ENCODE peak calls at places on chromosome 3, in four cellular contexts. V, D, U and O are unnamed samples.

GRCh38 chr3:49924683-49925082 is 4.9 kb downstream of the MON1A start:
- DNase-seq in V (no peak), D (no peak), U (no peak), O (no peak)

GRCh38 chr3:30826381-30827061 is 67.9 kb downstream of the GADL1 start:
- DNase-seq in V (peak; percentile 9), D (no peak), U (no peak), O (no peak)

GRCh38 chr3:153343988-153344782 is 182.2 kb downstream of the RAP2B start:
- DNase-seq in V (no peak), D (no peak), U (no peak), O (no peak)

GRCh38 chr3:187150599-187150998 is 11.3 kb upstream of the RPL39L start:
- DNase-seq in V (no peak), D (peak; percentile 67), U (no peak), O (no peak)

GRCh38 chr3:59498995-59499394 is 449.2 kb upstream of the CFAP20DC start:
- DNase-seq in V (no peak), D (no peak), U (no peak), O (no peak)

GRCh38 chr3:159727506-159727905 is 261.1 kb upstream of the IL12A start:
- DNase-seq in V (no peak), D (no peak), U (no peak), O (no peak)

GRCh38 chr3:24096271-24096670 is 151.2 kb downstream of the NR1D2 start:
- DNase-seq in V (no peak), D (no peak), U (no peak), O (no peak)

GRCh38 chr3:59783468-59783988 is 733.7 kb upstream of the CFAP20DC start:
- DNase-seq in V (no peak), D (no peak), U (no peak), O (no peak)

GRCh38 chr3:154888386-154888785 is 191.7 kb upstream of the MME start:
- DNase-seq in V (no peak), D (no peak), U (no peak), O (no peak)

GRCh38 chr3:64109438-64109837 is 86.1 kb upstream of the PSMD6 start:
- DNase-seq in V (no peak), D (peak; percentile 23), U (no peak), O (no peak)

GRCh38 chr3:162142511-162142910 is 645.9 kb downstream of the OTOL1 start:
- DNase-seq in V (peak; percentile 28), D (no peak), U (no peak), O (no peak)

GRCh38 chr3:33658971-33659848 is 58.8 kb downstream of the CLASP2 start:
- DNase-seq in V (peak; percentile 44), D (peak; percentile 77), U (peak; percentile 63), O (peak; percentile 60)

GRCh38 chr3:60956729-60957128 is 294.5 kb downstream of the FHIT start:
- DNase-seq in V (no peak), D (no peak), U (no peak), O (no peak)

GRCh38 chr3:100697723-100698285 is 11.5 kb upstream of the TFG start:
- DNase-seq in V (no peak), D (no peak), U (no peak), O (no peak)

GRCh38 chr3:39132096-39133092 is 21.0 kb downstream of the CSRNP1 start:
- DNase-seq in V (no peak), D (no peak), U (no peak), O (no peak)

GRCh38 chr3:31793040-31793439 is 188.0 kb downstream of the OSBPL10 start:
- DNase-seq in V (no peak), D (no peak), U (no peak), O (no peak)

GRCh38 chr3:13376091-13376490 is 44.0 kb downstream of the NUP210 start:
- DNase-seq in V (no peak), D (no peak), U (no peak), O (no peak)

GRCh38 chr3:106371605-106372292 is 502.9 kb upstream of the CBLB start:
- DNase-seq in V (no peak), D (no peak), U (no peak), O (peak; percentile 72)

GRCh38 chr3:129994883-129995559 is 20.5 kb downstream of the TRH start:
- DNase-seq in V (no peak), D (no peak), U (no peak), O (no peak)

GRCh38 chr3:4061201-4061600 is 242.0 kb upstream of the SETMAR start:
- DNase-seq in V (no peak), D (no peak), U (no peak), O (no peak)

GRCh38 chr3:158701666-158702065 is 29.2 kb upstream of the LXN start:
- DNase-seq in V (no peak), D (no peak), U (no peak), O (no peak)

GRCh38 chr3:129481783-129482332 is 41.8 kb downstream of the IFT122 start:
- DNase-seq in V (no peak), D (peak; percentile 62), U (peak; percentile 22), O (no peak)

GRCh38 chr3:42264399-42265058 is 1.5 kb downstream of the CCK start:
- DNase-seq in V (no peak), D (no peak), U (peak; percentile 46), O (peak; percentile 14)

GRCh38 chr3:138332472-138333073 is 2.9 kb upstream of the NME9 start:
- DNase-seq in V (no peak), D (no peak), U (peak; percentile 23), O (no peak)

GRCh38 chr3:183123891-183124290 is 24.6 kb upstream of the MCCC1 start:
- DNase-seq in V (no peak), D (no peak), U (no peak), O (no peak)

GRCh38 chr3:10366681-10367101 is 45.8 kb upstream of the SEC13 start:
- DNase-seq in V (peak; percentile 100), D (no peak), U (no peak), O (peak; percentile 72)

GRCh38 chr3:189863031-189863430 is 231.8 kb downstream of the TP63 start:
- DNase-seq in V (no peak), D (no peak), U (no peak), O (no peak)

GRCh38 chr3:31226331-31226730 is 306.4 kb upstream of the STT3B start:
- DNase-seq in V (no peak), D (no peak), U (no peak), O (no peak)

GRCh38 chr3:123834631-123835030 is 49.5 kb downstream of the MYLK start:
- DNase-seq in V (peak; percentile 76), D (no peak), U (no peak), O (peak; percentile 80)

GRCh38 chr3:35120026-35120425 is 519.3 kb upstream of the ARPP21 start:
- DNase-seq in V (no peak), D (no peak), U (no peak), O (peak; percentile 8)

GRCh38 chr3:47566667-47567066 is 12.0 kb downstream of the CSPG5 start:
- DNase-seq in V (no peak), D (no peak), U (no peak), O (no peak)

GRCh38 chr3:155064920-155065319 is 15.2 kb upstream of the MME start:
- DNase-seq in V (no peak), D (no peak), U (no peak), O (no peak)

GRCh38 chr3:66138336-66139234 is 82.2 kb upstream of the SLC25A26 start:
- DNase-seq in V (peak; percentile 47), D (peak; percentile 74), U (peak; percentile 6), O (no peak)

DNA sequence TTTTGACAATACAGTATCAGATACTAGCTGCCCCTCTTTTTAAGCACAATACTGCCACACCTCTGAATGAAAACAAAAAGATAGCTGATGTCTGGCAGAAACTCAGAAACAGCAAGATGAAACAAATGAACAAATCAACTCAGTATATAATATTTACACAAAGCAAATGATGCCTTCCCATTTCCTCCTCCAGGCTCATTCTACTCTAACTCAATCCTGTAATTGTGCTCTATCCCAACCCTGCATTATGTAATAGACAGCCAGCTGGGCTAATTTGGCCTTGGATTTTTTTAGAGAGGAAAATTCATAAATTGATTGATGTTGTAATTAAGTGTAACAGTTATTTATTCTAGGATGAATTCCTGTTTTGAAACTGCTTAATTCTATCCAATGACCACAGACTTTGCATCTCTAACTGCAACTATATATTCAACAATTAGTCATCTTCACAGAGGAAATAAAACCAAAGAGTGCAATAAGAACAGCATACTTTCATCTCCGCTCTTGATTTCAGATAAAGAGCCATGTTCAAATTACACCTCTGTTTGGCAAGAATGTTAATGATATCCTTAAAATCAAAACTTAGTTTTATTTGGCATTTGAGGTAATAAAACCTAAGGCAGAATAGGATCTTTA is 6.1 kb downstream of the ATG3 start:
- DNase-seq in V (no peak), D (no peak), U (no peak), O (no peak)
- H3K4me3 ChIP-seq in V (no peak overlapping the region), D (no peak overlapping the region), U (no peak overlapping the region), O (no peak overlapping the region)

DNA sequence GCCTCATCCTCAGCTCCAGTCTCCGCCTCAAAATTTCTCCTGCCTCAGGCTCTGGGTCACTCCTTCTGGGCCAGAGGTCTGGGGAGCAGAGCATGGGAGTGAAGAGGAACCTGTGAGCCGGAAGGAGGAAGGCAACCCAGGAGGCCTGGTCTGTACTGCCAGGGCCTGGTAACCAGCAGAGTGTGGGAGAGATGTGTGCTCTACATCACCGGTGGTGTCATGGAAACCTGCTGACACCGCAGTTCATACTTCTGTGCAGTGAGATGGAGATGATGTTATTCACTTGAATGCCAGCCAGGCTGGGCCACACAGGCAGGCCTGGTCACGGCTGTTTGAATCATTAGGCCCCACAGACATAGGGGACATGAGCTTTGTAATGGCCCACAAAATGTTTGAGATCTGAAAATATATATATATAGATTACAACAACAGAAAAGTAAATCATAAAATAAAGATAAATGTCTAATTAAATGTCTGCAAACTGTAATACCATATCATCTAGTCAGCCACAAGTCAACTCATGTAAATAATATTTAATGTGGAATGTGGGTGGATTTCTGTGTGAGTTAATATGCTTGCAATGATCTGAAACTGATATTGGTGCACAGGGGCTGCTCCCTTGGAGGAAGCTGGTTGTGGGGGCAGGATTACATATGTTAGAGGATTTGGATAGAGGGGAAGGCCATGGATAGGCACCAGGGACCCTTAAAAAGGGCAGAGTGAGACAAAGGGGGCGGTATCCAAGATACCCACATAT is 108.5 kb upstream of the PFN2 start:
- DNase-seq in V (peak; percentile 92), D (peak; percentile 78), U (no peak), O (peak; percentile 85)
- TF ChIP-seq CTCF in V (no peak), D (no peak), U (no peak), O (no peak)

DNA sequence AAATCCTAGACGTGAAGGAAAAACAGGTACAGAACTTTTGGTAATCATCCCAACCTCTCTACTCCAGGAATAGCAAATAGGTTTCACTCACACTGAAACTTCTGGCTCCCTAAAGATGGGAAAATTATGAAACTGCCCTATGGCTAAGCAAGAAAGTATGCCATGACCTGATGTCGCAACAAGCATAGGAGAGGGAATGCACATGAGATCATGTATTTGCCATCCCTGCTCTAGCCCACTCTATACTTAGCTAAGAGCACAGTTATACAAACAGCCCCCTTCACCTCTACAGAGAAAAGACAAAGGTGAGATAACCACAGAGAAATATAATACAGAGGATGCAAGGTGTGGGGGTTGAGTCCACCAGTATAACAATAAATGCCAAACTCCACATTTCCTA is 102.7 kb downstream of the TBC1D5 start:
- DNase-seq in V (peak; percentile 32), D (no peak), U (no peak), O (peak; percentile 57)
- H3K4me3 ChIP-seq in V (no peak overlapping the region), D (no peak overlapping the region), U (no peak overlapping the region), O (no peak overlapping the region)

GRCh38 chr3:37897763-37898162 is 36.1 kb downstream of the CTDSPL start:
- DNase-seq in V (no peak), D (no peak), U (no peak), O (no peak)
- TF ChIP-seq CTCF in V (no peak), D (no peak), U (no peak), O (no peak)

GRCh38 chr3:99332276-99332675 is 306.1 kb upstream of the COL8A1 start:
- DNase-seq in V (no peak), D (no peak), U (no peak), O (no peak)
- H3K4me3 ChIP-seq in V (no peak overlapping the region), D (no peak overlapping the region), U (no peak overlapping the region), O (no peak overlapping the region)